ENCODE peak calls at places on chromosomes 6 and 20, in six cellular contexts. One of them, this sample, is unnamed.

GRCh38 chr6:39063520-39063919 is 14.9 kb downstream of the GLP1R start:
- DNase-seq in hepatocyte: peak; percentile 43
- DNase-seq in PC-3: no peak
- DNase-seq in GM23338: no peak
- DNase-seq in MM.1S: no peak
- DNase-seq in HCT116: no peak
- DNase-seq in this sample: no peak

GRCh38 chr6:55819811-55820210 is 55.6 kb downstream of the BMP5 start:
- DNase-seq in hepatocyte: no peak
- DNase-seq in PC-3: no peak
- DNase-seq in GM23338: no peak
- DNase-seq in MM.1S: no peak
- DNase-seq in HCT116: no peak
- DNase-seq in this sample: no peak

GRCh38 chr20:19090332-19090731 is 122.1 kb upstream of the SLC24A3 start:
- DNase-seq in hepatocyte: no peak
- DNase-seq in PC-3: no peak
- DNase-seq in GM23338: no peak
- DNase-seq in MM.1S: no peak
- DNase-seq in HCT116: no peak
- DNase-seq in this sample: no peak

GRCh38 chr6:170174771-170175643 is 115.9 kb downstream of the DLL1 start:
- DNase-seq in hepatocyte: no peak
- DNase-seq in PC-3: no peak
- DNase-seq in GM23338: no peak
- DNase-seq in MM.1S: no peak
- DNase-seq in HCT116: no peak
- DNase-seq in this sample: no peak

GRCh38 chr20:20435453-20435852 is 67.5 kb downstream of the INSM1 start:
- DNase-seq in hepatocyte: no peak
- DNase-seq in PC-3: peak; percentile 17
- DNase-seq in GM23338: peak; percentile 48
- DNase-seq in MM.1S: no peak
- DNase-seq in HCT116: no peak
- DNase-seq in this sample: no peak

GRCh38 chr6:145261758-145262157 is 473.6 kb downstream of the EPM2A start:
- DNase-seq in hepatocyte: no peak
- DNase-seq in PC-3: no peak
- DNase-seq in GM23338: no peak
- DNase-seq in MM.1S: no peak
- DNase-seq in HCT116: no peak
- DNase-seq in this sample: no peak

GRCh38 chr6:169169375-169169774 is 84.3 kb downstream of the THBS2 start:
- DNase-seq in hepatocyte: no peak
- DNase-seq in PC-3: peak; percentile 20
- DNase-seq in GM23338: no peak
- DNase-seq in MM.1S: no peak
- DNase-seq in HCT116: peak; percentile 28
- DNase-seq in this sample: no peak

GRCh38 chr6:118859517-118860064 is 34.4 kb upstream of the ASF1A start:
- DNase-seq in hepatocyte: no peak
- DNase-seq in PC-3: no peak
- DNase-seq in GM23338: no peak
- DNase-seq in MM.1S: no peak
- DNase-seq in HCT116: no peak
- DNase-seq in this sample: no peak

GRCh38 chr6:109397020-109397419 is 14.8 kb upstream of the CD164 start:
- DNase-seq in hepatocyte: no peak
- DNase-seq in PC-3: peak; percentile 46
- DNase-seq in GM23338: peak; percentile 36
- DNase-seq in MM.1S: no peak
- DNase-seq in HCT116: no peak
- DNase-seq in this sample: no peak

GRCh38 chr20:57611605-57612311 is 8.5 kb downstream of the ZBP1 start:
- DNase-seq in hepatocyte: peak; percentile 1
- DNase-seq in PC-3: no peak
- DNase-seq in GM23338: no peak
- DNase-seq in MM.1S: no peak
- DNase-seq in HCT116: no peak
- DNase-seq in this sample: no peak

GRCh38 chr20:41080866-41081265 is 52.2 kb downstream of the TOP1 start:
- DNase-seq in hepatocyte: no peak
- DNase-seq in PC-3: no peak
- DNase-seq in GM23338: no peak
- DNase-seq in MM.1S: no peak
- DNase-seq in HCT116: no peak
- DNase-seq in this sample: no peak

GRCh38 chr6:35016417-35017221 is 124.5 kb downstream of the TCP11 start:
- DNase-seq in hepatocyte: peak; percentile 34
- DNase-seq in PC-3: no peak
- DNase-seq in GM23338: no peak
- DNase-seq in MM.1S: no peak
- DNase-seq in HCT116: no peak
- DNase-seq in this sample: no peak

GRCh38 chr20:62578294-62578897 is 63.9 kb upstream of the SLCO4A1 start:
- DNase-seq in hepatocyte: no peak
- DNase-seq in PC-3: peak; percentile 11
- DNase-seq in GM23338: no peak
- DNase-seq in MM.1S: no peak
- DNase-seq in HCT116: no peak
- DNase-seq in this sample: peak; percentile 23

GRCh38 chr6:144302701-144303351 is 17.7 kb downstream of the UTRN start:
- DNase-seq in hepatocyte: no peak
- DNase-seq in PC-3: no peak
- DNase-seq in GM23338: peak; percentile 32
- DNase-seq in MM.1S: no peak
- DNase-seq in HCT116: no peak
- DNase-seq in this sample: no peak

GRCh38 chr6:130482645-130483390 is 117.0 kb downstream of the TMEM200A start:
- DNase-seq in hepatocyte: no peak
- DNase-seq in PC-3: peak; percentile 39
- DNase-seq in GM23338: no peak
- DNase-seq in MM.1S: no peak
- DNase-seq in HCT116: no peak
- DNase-seq in this sample: no peak

GRCh38 chr20:43667341-43668132 is 623 bp downstream of the MYBL2 start:
- DNase-seq in hepatocyte: no peak
- DNase-seq in PC-3: peak; percentile 41
- DNase-seq in GM23338: peak; percentile 81
- DNase-seq in MM.1S: peak; percentile 18
- DNase-seq in HCT116: no peak
- DNase-seq in this sample: peak; percentile 84

GRCh38 chr6:56259682-56260081 is 12.3 kb upstream of the COL21A1 start:
- DNase-seq in hepatocyte: peak; percentile 27
- DNase-seq in PC-3: peak; percentile 72
- DNase-seq in GM23338: no peak
- DNase-seq in MM.1S: no peak
- DNase-seq in HCT116: no peak
- DNase-seq in this sample: no peak

GRCh38 chr6:155436981-155437749 is 18.5 kb downstream of the NOX3 start:
- DNase-seq in hepatocyte: no peak
- DNase-seq in PC-3: no peak
- DNase-seq in GM23338: no peak
- DNase-seq in MM.1S: no peak
- DNase-seq in HCT116: no peak
- DNase-seq in this sample: no peak

GRCh38 chr20:62409935-62410741 is 3.1 kb upstream of the CABLES2 start:
- DNase-seq in hepatocyte: peak; percentile 74
- DNase-seq in PC-3: peak; percentile 59
- DNase-seq in GM23338: peak; percentile 81
- DNase-seq in MM.1S: peak; percentile 25
- DNase-seq in HCT116: no peak
- DNase-seq in this sample: peak; percentile 67

GRCh38 chr20:11094196-11094595 is 420.4 kb upstream of the JAG1 start:
- DNase-seq in hepatocyte: no peak
- DNase-seq in PC-3: no peak
- DNase-seq in GM23338: no peak
- DNase-seq in MM.1S: no peak
- DNase-seq in HCT116: no peak
- DNase-seq in this sample: no peak

GRCh38 chr6:54602591-54602990 is 244.0 kb upstream of the FAM83B start:
- DNase-seq in hepatocyte: no peak
- DNase-seq in PC-3: no peak
- DNase-seq in GM23338: no peak
- DNase-seq in MM.1S: no peak
- DNase-seq in HCT116: no peak
- DNase-seq in this sample: no peak

GRCh38 chr20:46767127-46767761 is 57.8 kb downstream of the SLC2A10 start:
- DNase-seq in hepatocyte: peak; percentile 70
- DNase-seq in PC-3: peak; percentile 81
- DNase-seq in GM23338: peak; percentile 94
- DNase-seq in MM.1S: peak; percentile 42
- DNase-seq in HCT116: peak; percentile 46
- DNase-seq in this sample: peak; percentile 62

GRCh38 chr20:34062651-34063482 is 49.2 kb downstream of the EIF2S2 start:
- DNase-seq in hepatocyte: no peak
- DNase-seq in PC-3: no peak
- DNase-seq in GM23338: no peak
- DNase-seq in MM.1S: no peak
- DNase-seq in HCT116: no peak
- DNase-seq in this sample: no peak

GRCh38 chr6:86273936-86274335 is 631.2 kb upstream of the SYNCRIP start:
- DNase-seq in hepatocyte: no peak
- DNase-seq in PC-3: no peak
- DNase-seq in GM23338: no peak
- DNase-seq in MM.1S: no peak
- DNase-seq in HCT116: no peak
- DNase-seq in this sample: no peak

GRCh38 chr6:90478278-90478677 is 108.6 kb downstream of the MAP3K7 start:
- DNase-seq in hepatocyte: peak; percentile 17
- DNase-seq in PC-3: no peak
- DNase-seq in GM23338: peak; percentile 85
- DNase-seq in MM.1S: no peak
- DNase-seq in HCT116: no peak
- DNase-seq in this sample: peak; percentile 24

GRCh38 chr20:63740070-63740500 is 509 bp downstream of the SLC2A4RG start:
- DNase-seq in hepatocyte: peak; percentile 86
- DNase-seq in PC-3: peak; percentile 54
- DNase-seq in GM23338: peak; percentile 56
- DNase-seq in MM.1S: no peak
- DNase-seq in HCT116: no peak
- DNase-seq in this sample: peak; percentile 70

GRCh38 chr20:58127731-58128130 is 100.7 kb downstream of the ANKRD60 start:
- DNase-seq in hepatocyte: no peak
- DNase-seq in PC-3: peak; percentile 100
- DNase-seq in GM23338: no peak
- DNase-seq in MM.1S: no peak
- DNase-seq in HCT116: peak; percentile 71
- DNase-seq in this sample: no peak

GRCh38 chr20:55782861-55783260 is 222.5 kb downstream of the CBLN4 start:
- DNase-seq in hepatocyte: no peak
- DNase-seq in PC-3: no peak
- DNase-seq in GM23338: no peak
- DNase-seq in MM.1S: no peak
- DNase-seq in HCT116: no peak
- DNase-seq in this sample: no peak

GRCh38 chr6:95203153-95203754 is 374.1 kb upstream of the MANEA start:
- DNase-seq in hepatocyte: peak; percentile 71
- DNase-seq in PC-3: peak; percentile 47
- DNase-seq in GM23338: peak; percentile 78
- DNase-seq in MM.1S: peak; percentile 40
- DNase-seq in HCT116: peak; percentile 23
- DNase-seq in this sample: peak; percentile 31

GRCh38 chr6:126781582-126781981 is 336.9 kb upstream of the RSPO3 start:
- DNase-seq in hepatocyte: no peak
- DNase-seq in PC-3: no peak
- DNase-seq in GM23338: peak; percentile 12
- DNase-seq in MM.1S: peak; percentile 15
- DNase-seq in HCT116: no peak
- DNase-seq in this sample: no peak

GRCh38 chr6:65221153-65221552 is 485.9 kb downstream of the EYS start:
- DNase-seq in hepatocyte: no peak
- DNase-seq in PC-3: no peak
- DNase-seq in GM23338: no peak
- DNase-seq in MM.1S: no peak
- DNase-seq in HCT116: no peak
- DNase-seq in this sample: no peak
- TF ChIP-seq EZH2phosphoT487 in hepatocyte: no peak
- TF ChIP-seq EZH2phosphoT487 in PC-3: no peak
- TF ChIP-seq EZH2phosphoT487 in GM23338: no peak
- TF ChIP-seq EZH2phosphoT487 in MM.1S: no peak
- TF ChIP-seq EZH2phosphoT487 in HCT116: no peak
- TF ChIP-seq EZH2phosphoT487 in this sample: no peak

DNA sequence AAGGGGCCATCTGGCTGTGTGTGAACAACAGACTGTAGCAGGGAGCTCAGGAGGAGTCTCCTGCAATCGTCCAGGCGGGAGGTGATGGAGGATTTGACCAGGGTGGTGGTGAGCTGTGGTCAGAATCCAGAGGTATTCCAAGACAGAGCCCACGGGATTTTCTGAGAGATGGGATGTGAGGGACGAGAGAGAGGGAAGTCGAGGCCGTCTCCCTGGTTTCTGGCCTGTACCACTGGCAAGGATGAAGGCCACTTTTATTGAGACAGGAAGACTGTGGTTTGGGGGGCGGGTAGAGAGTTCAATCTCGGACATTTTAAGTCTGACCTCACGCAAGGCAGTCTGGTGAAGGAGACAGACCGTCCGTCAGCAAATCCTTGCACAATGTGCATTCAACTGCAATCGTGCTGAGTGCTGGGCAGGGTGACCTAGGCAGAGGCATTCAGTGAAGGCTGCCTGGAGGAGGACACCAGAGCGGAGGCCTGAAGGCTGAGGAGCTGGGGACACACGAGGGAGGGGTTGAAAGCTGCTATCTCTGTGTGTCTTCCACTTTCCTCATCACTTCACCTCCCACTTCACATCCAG is 53.9 kb downstream of the PREX1 start:
- DNase-seq in hepatocyte: no peak
- DNase-seq in PC-3: no peak
- DNase-seq in GM23338: no peak
- DNase-seq in MM.1S: no peak
- DNase-seq in HCT116: no peak
- DNase-seq in this sample: no peak
- H3K4me1 ChIP-seq in hepatocyte: no peaks in the 10 kb centered on the region
- H3K4me1 ChIP-seq in PC-3: no peaks in the 10 kb centered on the region
- H3K4me1 ChIP-seq in GM23338: peaks cover 8% of the 10 kb centered on the region
- H3K4me1 ChIP-seq in MM.1S: no peaks in the 10 kb centered on the region
- H3K4me1 ChIP-seq in HCT116: peaks cover 9% of the 10 kb centered on the region
- H3K4me1 ChIP-seq in this sample: peaks cover 33% of the 10 kb centered on the region

GRCh38 chr20:642398-643174 is 10.4 kb downstream of the SRXN1 start:
- DNase-seq in hepatocyte: no peak
- DNase-seq in PC-3: no peak
- DNase-seq in GM23338: peak; percentile 75
- DNase-seq in MM.1S: no peak
- DNase-seq in HCT116: no peak
- DNase-seq in this sample: no peak
- TF ChIP-seq EZH2phosphoT487 in hepatocyte: no peak
- TF ChIP-seq EZH2phosphoT487 in PC-3: no peak
- TF ChIP-seq EZH2phosphoT487 in GM23338: no peak
- TF ChIP-seq EZH2phosphoT487 in MM.1S: no peak
- TF ChIP-seq EZH2phosphoT487 in HCT116: no peak
- TF ChIP-seq EZH2phosphoT487 in this sample: no peak

DNA sequence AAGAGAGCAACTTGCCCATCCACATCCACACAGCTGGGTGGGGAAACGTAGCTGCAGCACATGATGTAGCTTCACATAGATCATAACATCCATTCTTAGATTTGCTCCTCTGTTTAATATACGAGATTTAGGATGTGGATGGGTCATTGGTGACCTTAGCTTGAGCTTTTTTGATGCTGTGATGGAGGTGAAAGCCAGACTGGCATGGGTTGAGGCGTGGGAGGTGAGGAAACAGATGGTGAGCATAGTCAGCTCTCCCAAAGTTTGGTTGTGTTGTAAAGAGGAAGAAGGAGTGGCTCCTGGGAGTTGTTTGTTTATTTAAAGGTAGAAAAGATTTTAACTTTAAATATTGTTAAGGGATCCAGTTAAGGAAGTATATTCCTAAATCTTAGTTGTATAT is 5.3 kb downstream of the ARFGEF2 start:
- DNase-seq in hepatocyte: no peak
- DNase-seq in PC-3: no peak
- DNase-seq in GM23338: no peak
- DNase-seq in MM.1S: no peak
- DNase-seq in HCT116: no peak
- DNase-seq in this sample: no peak
- H3K4me1 ChIP-seq in hepatocyte: peaks cover 21% of the 10 kb centered on the region
- H3K4me1 ChIP-seq in PC-3: peaks cover 19% of the 10 kb centered on the region
- H3K4me1 ChIP-seq in GM23338: peaks cover 12% of the 10 kb centered on the region
- H3K4me1 ChIP-seq in MM.1S: peaks cover 28% of the 10 kb centered on the region
- H3K4me1 ChIP-seq in HCT116: peaks cover 44% of the 10 kb centered on the region
- H3K4me1 ChIP-seq in this sample: peaks cover 44% of the 10 kb centered on the region

This sample was measured in OCI-LY7.